ENCODE peak calls at places on chromosomes 6 and 20, in six cellular contexts. E is esophagus squamous epithelium, T is right cardiac atrium, K is fibroblast of lung, S is breast epithelium, G is fibroblast of mammary gland. W is an unnamed sample.

GRCh38 chr6:44203955-44204354 is 12.8 kb upstream of the MYMX start:
- DNase-seq in K (no peak), G (no peak), S (no peak), E (no peak), T (no peak), W (no peak)

GRCh38 chr20:61123751-61124368 is 128.2 kb upstream of the CDH4 start:
- DNase-seq in S (no peak), E (no peak), T (no peak), G (no peak), K (no peak), W (no peak)

GRCh38 chr20:61442075-61442670 is 190.1 kb downstream of the CDH4 start:
- DNase-seq in K (no peak), G (no peak), T (no peak), E (no peak), S (no peak), W (peak)

GRCh38 chr20:57498425-57499400 is 26.2 kb downstream of the CTCFL start:
- DNase-seq in E (no peak), T (peak), G (no peak), S (no peak), K (peak), W (peak)

GRCh38 chr20:32960222-32960518 is 44.1 kb downstream of the SUN5 start:
- DNase-seq in S (no peak), K (no peak), G (no peak), T (no peak), E (no peak), W (no peak)

GRCh38 chr6:102387351-102388033 is 994.0 kb downstream of the GRIK2 start:
- DNase-seq in G (no peak), K (no peak), E (no peak), T (no peak), S (no peak), W (no peak)

GRCh38 chr6:98871057-98871456 is 36.7 kb downstream of the POU3F2 start:
- DNase-seq in T (no peak), E (no peak), S (no peak), G (peak), K (peak), W (peak)

GRCh38 chr6:124882580-124883393 is 79.5 kb upstream of the RNF217 start:
- DNase-seq in S (no peak), K (peak), G (peak), E (no peak), T (no peak), W (peak)

GRCh38 chr20:57627972-57628650 is 7.9 kb upstream of the ZBP1 start:
- DNase-seq in T (peak), E (peak), K (peak), G (peak), S (no peak), W (peak)

GRCh38 chr6:42369568-42369967 is 82.2 kb downstream of the TRERF1 start:
- DNase-seq in E (no peak), K (no peak), G (no peak), T (no peak), S (no peak), W (no peak)

GRCh38 chr6:33172307-33173227 is 19.7 kb downstream of the COL11A2 start:
- DNase-seq in S (no peak), E (no peak), K (peak), G (peak), T (peak), W (peak)

GRCh38 chr6:72748759-72749158 is 126.9 kb downstream of the KCNQ5 start:
- DNase-seq in E (no peak), T (no peak), G (peak), S (no peak), K (peak), W (peak)

GRCh38 chr6:149109397-149110070 is 208.0 kb upstream of the TAB2 start:
- DNase-seq in K (no peak), T (no peak), S (no peak), G (no peak), E (no peak), W (no peak)

GRCh38 chr6:87757792-87758191 is 55.8 kb upstream of the AKIRIN2 start:
- DNase-seq in S (no peak), T (no peak), G (no peak), E (no peak), K (no peak), W (no peak)

GRCh38 chr20:35339007-35339406 is 46.8 kb upstream of the FAM83C start:
- DNase-seq in S (no peak), K (peak), E (no peak), G (peak), T (no peak), W (peak)

DNA sequence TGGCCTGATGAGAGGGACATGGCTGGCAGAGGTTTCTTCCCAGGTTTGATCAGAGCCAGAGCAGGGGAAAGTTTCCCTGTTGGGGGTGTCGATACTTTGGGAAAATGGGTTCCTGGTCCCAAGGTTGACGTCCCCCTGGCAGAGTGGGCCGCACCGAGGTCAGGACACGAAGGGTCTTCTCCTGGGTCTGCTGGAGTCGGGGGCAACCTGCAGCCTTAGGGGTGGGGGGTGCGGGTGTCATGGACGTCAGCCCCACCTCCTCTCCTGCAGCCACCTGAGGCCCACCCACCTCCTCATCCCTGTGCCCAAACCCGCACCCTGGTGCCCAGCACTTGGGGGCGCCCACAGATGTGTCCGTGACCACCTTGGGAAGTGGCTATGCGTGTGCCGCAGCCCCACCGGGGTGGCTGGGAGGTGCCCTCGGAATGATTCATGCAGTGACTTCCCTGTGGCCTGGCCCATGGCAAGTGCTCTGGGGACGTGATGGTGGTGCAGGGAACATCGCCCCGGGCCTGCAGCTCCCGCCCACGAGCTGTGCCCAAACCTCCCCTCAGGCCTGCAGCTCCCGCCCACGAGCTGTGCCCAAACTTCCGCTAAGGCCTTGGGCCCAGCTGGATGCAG is 64.9 kb downstream of the YTHDF1 start:
- DNase-seq in S (no peak), T (peak), G (no peak), E (no peak), K (no peak), W (no peak)
- H3K4me3 ChIP-seq in S (no peak), T (no peak), G (no peak), E (no peak), K (no peak), W (no peak)

GRCh38 chr20:58803533-58803932 is 47.2 kb downstream of the GNAS-AS1 start:
- DNase-seq in K (no peak), G (no peak), E (no peak), S (no peak), T (no peak), W (no peak)
- H3K4me3 ChIP-seq in K (no peak), G (no peak), E (no peak), S (no peak), T (no peak), W (no peak)

GRCh38 chr6:3663811-3664210 is 87.7 kb downstream of the PXDC1 start:
- DNase-seq in T (no peak), G (no peak), K (no peak), E (no peak), S (no peak), W (no peak)
- H3K4me3 ChIP-seq in T (no peak), G (no peak), K (no peak), E (no peak), S (no peak), W (no peak)

DNA sequence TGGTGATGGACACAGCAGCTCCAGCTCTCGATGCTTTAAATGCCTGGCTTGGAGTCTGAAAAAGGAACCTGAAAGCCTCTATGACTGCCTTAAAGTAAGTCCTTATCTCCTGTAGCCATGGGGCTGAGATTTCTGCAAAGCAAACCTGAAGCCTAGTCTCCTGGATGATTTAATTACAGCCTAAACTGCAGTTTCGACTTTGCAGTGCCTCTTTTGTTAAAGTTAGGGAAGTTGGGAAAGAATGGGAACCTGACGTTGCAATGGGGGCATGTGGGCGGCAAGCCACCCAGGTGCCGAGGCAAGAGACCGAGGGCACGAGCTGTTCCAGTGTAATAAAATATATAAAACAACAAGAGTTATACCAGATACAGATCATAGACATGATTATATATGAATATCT is 11.7 kb upstream of the TCFL5 start:
- DNase-seq in K (no peak), E (no peak), G (no peak), T (no peak), S (no peak), W (no peak)
- H3K4me3 ChIP-seq in K (no peak), E (no peak), G (no peak), T (no peak), S (no peak), W (no peak)

GRCh38 chr6:90790696-90791095 is 203.8 kb upstream of the MAP3K7 start:
- DNase-seq in T (no peak), E (no peak), G (peak), K (peak), S (no peak), W (peak)
- H3K4me3 ChIP-seq in T (no peak), E (no peak), G (no peak), K (no peak), S (no peak), W (no peak)

GRCh38 chr6:30689022-30689865 is 1.5 kb downstream of the NRM start:
- DNase-seq in G (no peak), E (no peak), S (no peak), T (peak), K (no peak), W (no peak)
- H3K4me3 ChIP-seq in G (peak), E (no peak), S (no peak), T (no peak), K (peak), W (peak)

GRCh38 chr6:168016176-168016620 is 18.7 kb downstream of the KIF25 start:
- DNase-seq in S (peak), G (no peak), E (no peak), T (no peak), K (no peak), W (no peak)
- H3K4me3 ChIP-seq in S (peak), G (no peak), E (no peak), T (no peak), K (no peak), W (no peak)

DNA sequence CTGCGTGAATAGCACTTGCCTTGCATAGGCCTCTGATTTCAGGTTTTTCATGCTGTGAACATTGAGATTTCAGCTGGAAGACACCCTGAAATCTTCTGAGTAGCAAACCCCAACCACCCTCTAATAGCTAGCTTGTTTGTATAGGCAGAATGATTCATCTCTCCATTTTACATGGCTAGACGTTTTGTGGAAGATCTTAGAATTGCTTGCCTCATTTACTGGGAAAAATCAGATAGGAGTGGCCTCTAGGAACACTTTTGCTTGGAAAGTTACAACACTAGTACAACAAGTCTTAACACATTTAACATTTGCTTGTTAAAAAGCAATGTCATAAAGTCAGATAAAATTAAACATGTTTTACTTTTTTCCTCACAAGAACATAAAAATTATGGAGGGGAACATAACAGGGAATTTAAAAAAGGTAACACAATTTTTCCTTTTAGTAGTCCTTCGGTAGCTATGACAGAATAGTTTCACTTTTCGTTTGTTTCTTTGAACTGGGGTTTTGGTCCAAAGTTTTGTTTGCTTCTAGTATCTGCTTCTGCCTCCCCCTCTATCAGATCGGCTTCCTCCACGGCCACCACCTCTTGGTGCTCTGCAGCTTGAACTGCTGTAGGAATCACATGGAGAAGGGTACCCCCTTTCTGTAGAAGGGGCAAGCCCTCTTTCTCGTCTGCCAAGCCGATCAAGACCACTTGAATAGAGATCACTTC is 102.2 kb upstream of the PTCHD4 start:
- DNase-seq in T (no peak), S (no peak), G (no peak), E (no peak), K (no peak), W (no peak)
- H3K4me3 ChIP-seq in T (no peak), S (no peak), G (no peak), E (no peak), K (no peak), W (no peak)

DNA sequence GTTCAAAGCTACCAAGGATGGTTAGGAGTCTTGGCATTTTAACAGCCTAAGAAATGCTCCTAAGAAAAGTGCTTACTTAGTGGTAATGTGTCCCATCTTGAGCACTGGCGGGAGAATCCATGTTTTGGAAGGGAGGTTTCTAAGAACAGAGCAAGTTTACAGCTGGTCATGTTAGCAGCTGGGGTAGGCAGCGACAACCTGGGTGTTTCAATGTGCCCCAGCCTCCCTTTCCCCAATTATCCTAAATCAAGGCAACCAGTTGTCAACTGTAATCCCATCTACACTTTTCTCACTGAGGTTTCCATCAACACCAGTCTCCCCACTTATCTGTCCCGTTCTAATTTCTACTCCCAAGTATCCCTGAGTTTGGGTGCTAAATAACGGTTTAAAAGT is 1.7 kb upstream of the JAG1 start:
- DNase-seq in S (no peak), E (no peak), T (no peak), K (no peak), G (no peak), W (no peak)
- H3K4me3 ChIP-seq in S (peak), E (peak), T (no peak), K (peak), G (no peak), W (no peak)

GRCh38 chr6:129489215-129489765 is 220.7 kb downstream of the ARHGAP18 start:
- DNase-seq in K (peak), G (no peak), S (no peak), T (no peak), E (no peak), W (peak)
- H3K4me3 ChIP-seq in K (no peak), G (no peak), S (no peak), T (no peak), E (no peak), W (no peak)